ENCODE peak calls at places on chromosomes 2 and 18, in nine cellular contexts. One of them, this sample, is unnamed.

GRCh38 chr18:58615150-58616132 is 13.4 kb downstream of the ALPK2 start:
- DNase-seq in CD14-positive monocyte: peak; percentile 67
- DNase-seq in astrocyte of the cerebellum: no peak
- DNase-seq in kidney epithelial cell: no peak
- DNase-seq in psoas muscle: no peak
- DNase-seq in AG09319: no peak
- DNase-seq in OCI-LY7: no peak
- DNase-seq in breast epithelium: no peak
- DNase-seq in endothelial cell of umbilical vein: no peak
- DNase-seq in this sample: no peak

GRCh38 chr2:207048421-207048820 is 109.1 kb downstream of the CPO start:
- DNase-seq in CD14-positive monocyte: no peak
- DNase-seq in astrocyte of the cerebellum: no peak
- DNase-seq in kidney epithelial cell: no peak
- DNase-seq in psoas muscle: no peak
- DNase-seq in AG09319: no peak
- DNase-seq in OCI-LY7: no peak
- DNase-seq in breast epithelium: no peak
- DNase-seq in endothelial cell of umbilical vein: no peak
- DNase-seq in this sample: no peak

GRCh38 chr18:79068299-79068945 is 772 bp upstream of the ATP9B start:
- DNase-seq in CD14-positive monocyte: no peak
- DNase-seq in astrocyte of the cerebellum: no peak
- DNase-seq in kidney epithelial cell: no peak
- DNase-seq in psoas muscle: peak; percentile 49
- DNase-seq in AG09319: no peak
- DNase-seq in OCI-LY7: no peak
- DNase-seq in breast epithelium: no peak
- DNase-seq in endothelial cell of umbilical vein: no peak
- DNase-seq in this sample: no peak

GRCh38 chr2:62383843-62384242 is 122.2 kb downstream of the TMEM17 start:
- DNase-seq in CD14-positive monocyte: no peak
- DNase-seq in astrocyte of the cerebellum: no peak
- DNase-seq in kidney epithelial cell: no peak
- DNase-seq in psoas muscle: no peak
- DNase-seq in AG09319: no peak
- DNase-seq in OCI-LY7: no peak
- DNase-seq in breast epithelium: no peak
- DNase-seq in endothelial cell of umbilical vein: peak; percentile 21
- DNase-seq in this sample: no peak

GRCh38 chr2:105795575-105795934 is 50.8 kb downstream of the NCK2 start:
- DNase-seq in CD14-positive monocyte: no peak
- DNase-seq in astrocyte of the cerebellum: no peak
- DNase-seq in kidney epithelial cell: no peak
- DNase-seq in psoas muscle: no peak
- DNase-seq in AG09319: no peak
- DNase-seq in OCI-LY7: no peak
- DNase-seq in breast epithelium: no peak
- DNase-seq in endothelial cell of umbilical vein: peak; percentile 38
- DNase-seq in this sample: no peak

GRCh38 chr18:50286391-50287027 is 983 bp downstream of the CXXC1 start:
- DNase-seq in CD14-positive monocyte: no peak
- DNase-seq in astrocyte of the cerebellum: no peak
- DNase-seq in kidney epithelial cell: no peak
- DNase-seq in psoas muscle: peak; percentile 75
- DNase-seq in AG09319: no peak
- DNase-seq in OCI-LY7: peak; percentile 43
- DNase-seq in breast epithelium: no peak
- DNase-seq in endothelial cell of umbilical vein: no peak
- DNase-seq in this sample: no peak

GRCh38 chr2:119490653-119491195 is 33.6 kb downstream of the SCTR start:
- DNase-seq in CD14-positive monocyte: no peak
- DNase-seq in astrocyte of the cerebellum: no peak
- DNase-seq in kidney epithelial cell: no peak
- DNase-seq in psoas muscle: no peak
- DNase-seq in AG09319: no peak
- DNase-seq in OCI-LY7: no peak
- DNase-seq in breast epithelium: no peak
- DNase-seq in endothelial cell of umbilical vein: no peak
- DNase-seq in this sample: no peak

GRCh38 chr2:28586864-28587263 is 91.0 kb downstream of the PLB1 start:
- DNase-seq in CD14-positive monocyte: peak; percentile 27
- DNase-seq in astrocyte of the cerebellum: no peak
- DNase-seq in kidney epithelial cell: no peak
- DNase-seq in psoas muscle: no peak
- DNase-seq in AG09319: no peak
- DNase-seq in OCI-LY7: peak; percentile 45
- DNase-seq in breast epithelium: no peak
- DNase-seq in endothelial cell of umbilical vein: no peak
- DNase-seq in this sample: no peak

GRCh38 chr2:160308476-160308875 is 108.4 kb upstream of the ITGB6 start:
- DNase-seq in CD14-positive monocyte: no peak
- DNase-seq in astrocyte of the cerebellum: no peak
- DNase-seq in kidney epithelial cell: no peak
- DNase-seq in psoas muscle: no peak
- DNase-seq in AG09319: no peak
- DNase-seq in OCI-LY7: no peak
- DNase-seq in breast epithelium: no peak
- DNase-seq in endothelial cell of umbilical vein: no peak
- DNase-seq in this sample: no peak

GRCh38 chr2:163610817-163611556 is 124.8 kb downstream of the FIGN start:
- DNase-seq in CD14-positive monocyte: no peak
- DNase-seq in astrocyte of the cerebellum: no peak
- DNase-seq in kidney epithelial cell: no peak
- DNase-seq in psoas muscle: no peak
- DNase-seq in AG09319: no peak
- DNase-seq in OCI-LY7: peak; percentile 7
- DNase-seq in breast epithelium: no peak
- DNase-seq in endothelial cell of umbilical vein: no peak
- DNase-seq in this sample: no peak
- TF ChIP-seq CTCF in CD14-positive monocyte: no peak
- TF ChIP-seq CTCF in astrocyte of the cerebellum: no peak
- TF ChIP-seq CTCF in kidney epithelial cell: peak; percentile 17
- TF ChIP-seq CTCF in psoas muscle: no peak
- TF ChIP-seq CTCF in AG09319: no peak
- TF ChIP-seq CTCF in OCI-LY7: no peak
- TF ChIP-seq CTCF in breast epithelium: no peak
- TF ChIP-seq CTCF in endothelial cell of umbilical vein: no peak
- TF ChIP-seq CTCF in this sample: peak; percentile 35

GRCh38 chr18:49185636-49186035 is 234.9 kb upstream of the SMAD7 start:
- DNase-seq in CD14-positive monocyte: no peak
- DNase-seq in astrocyte of the cerebellum: no peak
- DNase-seq in kidney epithelial cell: no peak
- DNase-seq in psoas muscle: no peak
- DNase-seq in AG09319: no peak
- DNase-seq in OCI-LY7: no peak
- DNase-seq in breast epithelium: no peak
- DNase-seq in endothelial cell of umbilical vein: peak; percentile 39
- DNase-seq in this sample: no peak
- TF ChIP-seq CTCF in CD14-positive monocyte: no peak
- TF ChIP-seq CTCF in astrocyte of the cerebellum: no peak
- TF ChIP-seq CTCF in kidney epithelial cell: no peak
- TF ChIP-seq CTCF in psoas muscle: no peak
- TF ChIP-seq CTCF in AG09319: no peak
- TF ChIP-seq CTCF in OCI-LY7: no peak
- TF ChIP-seq CTCF in breast epithelium: no peak
- TF ChIP-seq CTCF in endothelial cell of umbilical vein: no peak
- TF ChIP-seq CTCF in this sample: no peak

GRCh38 chr2:136932700-136933099 is 167.4 kb downstream of the THSD7B start:
- DNase-seq in CD14-positive monocyte: no peak
- DNase-seq in astrocyte of the cerebellum: no peak
- DNase-seq in kidney epithelial cell: no peak
- DNase-seq in psoas muscle: no peak
- DNase-seq in AG09319: peak; percentile 3
- DNase-seq in OCI-LY7: peak; percentile 13
- DNase-seq in breast epithelium: no peak
- DNase-seq in endothelial cell of umbilical vein: peak; percentile 5
- DNase-seq in this sample: peak; percentile 8
- TF ChIP-seq CTCF in CD14-positive monocyte: no peak
- TF ChIP-seq CTCF in astrocyte of the cerebellum: peak; percentile 46
- TF ChIP-seq CTCF in kidney epithelial cell: peak; percentile 61
- TF ChIP-seq CTCF in psoas muscle: no peak
- TF ChIP-seq CTCF in AG09319: peak; percentile 64
- TF ChIP-seq CTCF in OCI-LY7: peak; percentile 62
- TF ChIP-seq CTCF in breast epithelium: no peak
- TF ChIP-seq CTCF in endothelial cell of umbilical vein: no peak
- TF ChIP-seq CTCF in this sample: peak; percentile 48

GRCh38 chr2:68110102-68110501 is 47.3 kb upstream of the C1D start:
- DNase-seq in CD14-positive monocyte: no peak
- DNase-seq in astrocyte of the cerebellum: no peak
- DNase-seq in kidney epithelial cell: no peak
- DNase-seq in psoas muscle: no peak
- DNase-seq in AG09319: no peak
- DNase-seq in OCI-LY7: peak; percentile 57
- DNase-seq in breast epithelium: no peak
- DNase-seq in endothelial cell of umbilical vein: no peak
- DNase-seq in this sample: no peak
- TF ChIP-seq CTCF in CD14-positive monocyte: no peak
- TF ChIP-seq CTCF in astrocyte of the cerebellum: no peak
- TF ChIP-seq CTCF in kidney epithelial cell: no peak
- TF ChIP-seq CTCF in psoas muscle: no peak
- TF ChIP-seq CTCF in AG09319: no peak
- TF ChIP-seq CTCF in OCI-LY7: peak; percentile 64
- TF ChIP-seq CTCF in breast epithelium: no peak
- TF ChIP-seq CTCF in endothelial cell of umbilical vein: no peak
- TF ChIP-seq CTCF in this sample: no peak

GRCh38 chr2:127700527-127701192 is 637 bp upstream of the SFT2D3 start:
- DNase-seq in CD14-positive monocyte: peak; percentile 100
- DNase-seq in astrocyte of the cerebellum: no peak
- DNase-seq in kidney epithelial cell: no peak
- DNase-seq in psoas muscle: peak; percentile 93
- DNase-seq in AG09319: no peak
- DNase-seq in OCI-LY7: peak; percentile 79
- DNase-seq in breast epithelium: peak; percentile 71
- DNase-seq in endothelial cell of umbilical vein: no peak
- DNase-seq in this sample: peak; percentile 94
- TF ChIP-seq CTCF in CD14-positive monocyte: no peak
- TF ChIP-seq CTCF in astrocyte of the cerebellum: no peak
- TF ChIP-seq CTCF in kidney epithelial cell: no peak
- TF ChIP-seq CTCF in psoas muscle: no peak
- TF ChIP-seq CTCF in AG09319: no peak
- TF ChIP-seq CTCF in OCI-LY7: peak; percentile 44
- TF ChIP-seq CTCF in breast epithelium: no peak
- TF ChIP-seq CTCF in endothelial cell of umbilical vein: no peak
- TF ChIP-seq CTCF in this sample: peak; percentile 20

GRCh38 chr2:12099374-12099773 is 352.9 kb downstream of the LPIN1 start:
- DNase-seq in CD14-positive monocyte: no peak
- DNase-seq in astrocyte of the cerebellum: no peak
- DNase-seq in kidney epithelial cell: no peak
- DNase-seq in psoas muscle: no peak
- DNase-seq in AG09319: no peak
- DNase-seq in OCI-LY7: no peak
- DNase-seq in breast epithelium: no peak
- DNase-seq in endothelial cell of umbilical vein: no peak
- DNase-seq in this sample: no peak

GRCh38 chr2:12096425-12096824 is 350.0 kb downstream of the LPIN1 start:
- DNase-seq in CD14-positive monocyte: no peak
- DNase-seq in astrocyte of the cerebellum: no peak
- DNase-seq in kidney epithelial cell: no peak
- DNase-seq in psoas muscle: no peak
- DNase-seq in AG09319: no peak
- DNase-seq in OCI-LY7: no peak
- DNase-seq in breast epithelium: no peak
- DNase-seq in endothelial cell of umbilical vein: no peak
- DNase-seq in this sample: no peak

GRCh38 chr2:12102679-12103078 is 356.2 kb downstream of the LPIN1 start:
- DNase-seq in CD14-positive monocyte: no peak
- DNase-seq in astrocyte of the cerebellum: no peak
- DNase-seq in kidney epithelial cell: no peak
- DNase-seq in psoas muscle: no peak
- DNase-seq in AG09319: no peak
- DNase-seq in OCI-LY7: no peak
- DNase-seq in breast epithelium: no peak
- DNase-seq in endothelial cell of umbilical vein: no peak
- DNase-seq in this sample: no peak

GRCh38 chr2:12097860-12098259 is 351.4 kb downstream of the LPIN1 start:
- DNase-seq in CD14-positive monocyte: no peak
- DNase-seq in astrocyte of the cerebellum: no peak
- DNase-seq in kidney epithelial cell: no peak
- DNase-seq in psoas muscle: no peak
- DNase-seq in AG09319: no peak
- DNase-seq in OCI-LY7: peak; percentile 40
- DNase-seq in breast epithelium: no peak
- DNase-seq in endothelial cell of umbilical vein: no peak
- DNase-seq in this sample: no peak
- TF ChIP-seq CTCF in CD14-positive monocyte: no peak
- TF ChIP-seq CTCF in astrocyte of the cerebellum: no peak
- TF ChIP-seq CTCF in kidney epithelial cell: no peak
- TF ChIP-seq CTCF in psoas muscle: no peak
- TF ChIP-seq CTCF in AG09319: no peak
- TF ChIP-seq CTCF in OCI-LY7: peak; percentile 63
- TF ChIP-seq CTCF in breast epithelium: no peak
- TF ChIP-seq CTCF in endothelial cell of umbilical vein: no peak
- TF ChIP-seq CTCF in this sample: peak; percentile 13

This sample was measured in Panc1.